ENCODE peak calls at places on chromosomes 2 and 18, in ten cellular contexts. V is effector memory CD4-positive, alpha-beta T cell; M is neural progenitor cell; K is neuronal stem cell; I is left ventricle myocardium inferior; S is brain microvascular endothelial cell; O is prostate gland; Z is WERI-Rb-1; B is K562; J is GM23248. F is an unnamed sample.
A peak's percentile ranks its signal among the peaks of the same experiment; 100 is the strongest.

GRCh38 chr2:46651363-46652099 is 172.2 kb downstream of the TMEM247 start:
- DNase-seq in B (no peak), S (no peak), V (no peak), M (no peak), O (no peak), K (no peak), Z (no peak), I (no peak), J (peak; percentile 58), F (no peak)

GRCh38 chr2:237723613-237724012 is 75.0 kb upstream of the RBM44 start:
- DNase-seq in M (peak; percentile 78), I (peak; percentile 59), O (no peak), S (no peak), K (no peak), V (no peak), Z (peak; percentile 69), J (peak; percentile 39), B (peak; percentile 53), F (no peak)

GRCh38 chr18:77102246-77103040 is 30.1 kb downstream of the MBP start:
- DNase-seq in O (no peak), B (no peak), Z (no peak), S (peak; percentile 57), J (peak; percentile 87), V (no peak), M (no peak), I (no peak), K (no peak), F (no peak)

GRCh38 chr2:15620340-15620739 is 28.7 kb downstream of the DDX1 start:
- DNase-seq in O (no peak), K (no peak), V (no peak), Z (no peak), S (no peak), I (no peak), B (no peak), M (no peak), J (no peak), F (no peak)

GRCh38 chr18:23283933-23284430 is 148.7 kb downstream of the CABLES1 start:
- DNase-seq in I (no peak), M (no peak), J (peak; percentile 67), S (peak; percentile 47), B (no peak), V (no peak), Z (no peak), K (no peak), O (no peak), F (no peak)

GRCh38 chr2:20224191-20224715 is 677 bp downstream of the SDC1 start:
- DNase-seq in J (no peak), V (no peak), K (no peak), I (no peak), O (no peak), Z (peak; percentile 25), M (peak; percentile 64), S (no peak), B (peak; percentile 54), F (no peak)

GRCh38 chr2:38146917-38147307 is 71.0 kb upstream of the CYP1B1 start:
- DNase-seq in J (peak; percentile 97), S (peak; percentile 96), M (no peak), I (no peak), V (no peak), Z (no peak), K (no peak), B (peak; percentile 66), O (no peak), F (peak; percentile 56)

GRCh38 chr2:58965602-58966001 is 724.5 kb upstream of the FANCL start:
- DNase-seq in B (no peak), J (no peak), Z (no peak), S (no peak), M (no peak), O (no peak), K (no peak), V (no peak), I (no peak), F (no peak)

DNA sequence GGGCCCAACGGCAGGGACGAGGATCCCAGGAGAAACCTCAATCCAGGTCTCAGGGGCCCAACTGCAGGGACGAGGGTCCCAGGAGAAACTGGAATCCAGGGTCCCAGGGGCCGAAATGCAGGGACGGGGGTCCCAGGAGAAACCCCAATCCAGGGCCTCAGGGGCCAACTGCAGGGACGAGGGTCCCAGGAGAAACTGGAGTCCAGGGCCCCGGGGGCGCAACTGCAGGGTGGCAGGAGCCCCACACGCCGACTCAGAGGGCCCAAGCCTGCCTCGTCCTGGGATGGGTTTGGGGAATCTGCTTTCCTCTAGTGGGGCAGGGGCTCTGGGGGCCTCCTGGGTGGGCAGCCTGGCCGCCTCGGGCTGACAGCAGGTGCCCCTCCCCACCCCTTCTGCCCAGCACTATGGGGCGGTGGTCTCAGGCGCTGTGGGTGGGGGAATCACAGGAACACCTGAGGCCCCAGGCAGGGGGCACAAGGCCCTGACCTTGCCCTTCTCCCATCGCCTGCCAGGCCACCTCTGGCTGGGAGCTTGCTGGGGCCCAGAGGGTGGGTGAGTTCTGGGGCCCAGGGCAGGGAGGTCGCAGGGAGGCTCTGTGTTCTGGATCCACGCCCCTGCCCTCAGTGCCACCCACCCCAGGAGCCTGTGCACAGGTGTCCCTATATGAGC is 7.1 kb downstream of the RTP5 start:
- DNase-seq in V (no peak), I (no peak), Z (no peak), J (no peak), M (no peak), O (no peak), K (no peak), S (no peak), B (no peak), F (no peak)
- H3K27me3 ChIP-seq in V (no peaks in the 10 kb centered on the region), I (peaks cover 6% of the 10 kb centered on the region), Z (no peaks in the 10 kb centered on the region), J (no peaks in the 10 kb centered on the region), M (no peaks in the 10 kb centered on the region), O (no peaks in the 10 kb centered on the region), K (no peaks in the 10 kb centered on the region), S (no peaks in the 10 kb centered on the region), B (no peaks in the 10 kb centered on the region), F (no peaks in the 10 kb centered on the region)

GRCh38 chr2:26691881-26692813 is at the start of gene KCNK3:
- DNase-seq in M (peak; percentile 92), O (peak; percentile 64), S (no peak), K (peak; percentile 73), V (no peak), I (peak; percentile 70), J (peak; percentile 77), Z (peak; percentile 94), B (peak; percentile 84), F (peak; percentile 82)

GRCh38 chr2:26693287-26693849 is 846 bp downstream of the KCNK3 start:
- DNase-seq in K (no peak), S (no peak), M (peak; percentile 37), J (no peak), I (no peak), V (no peak), O (no peak), Z (peak; percentile 62), B (no peak), F (peak; percentile 27)

GRCh38 chr2:26691140-26691539 is 1.4 kb upstream of the KCNK3 start:
- DNase-seq in S (no peak), O (no peak), I (no peak), K (no peak), V (no peak), B (no peak), M (no peak), J (no peak), Z (no peak), F (peak; percentile 15)

GRCh38 chr2:26694001-26694400 is 1.5 kb downstream of the KCNK3 start:
- DNase-seq in B (no peak), V (no peak), Z (no peak), O (no peak), M (no peak), I (no peak), J (no peak), K (no peak), S (no peak), F (no peak)

DNA sequence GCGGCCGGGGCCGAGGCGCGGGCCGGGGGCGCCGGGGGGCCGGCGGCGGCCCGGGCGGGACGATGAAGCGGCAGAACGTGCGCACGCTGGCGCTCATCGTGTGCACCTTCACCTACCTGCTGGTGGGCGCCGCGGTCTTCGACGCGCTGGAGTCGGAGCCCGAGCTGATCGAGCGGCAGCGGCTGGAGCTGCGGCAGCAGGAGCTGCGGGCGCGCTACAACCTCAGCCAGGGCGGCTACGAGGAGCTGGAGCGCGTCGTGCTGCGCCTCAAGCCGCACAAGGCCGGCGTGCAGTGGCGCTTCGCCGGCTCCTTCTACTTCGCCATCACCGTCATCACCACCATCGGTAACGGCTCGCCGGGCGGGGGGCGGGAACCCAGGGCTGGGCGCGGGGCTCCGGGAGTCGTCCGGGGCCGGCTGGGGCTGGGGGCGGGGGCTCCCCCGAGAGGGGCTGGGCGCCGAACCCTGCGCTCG is 328 bp downstream of the KCNK3 start:
- DNase-seq in B (no peak), M (no peak), O (no peak), I (no peak), J (peak; percentile 61), Z (peak; percentile 48), S (no peak), V (no peak), K (no peak), F (peak; percentile 61)
- H3K27me3 ChIP-seq in B (peaks cover 33% of the 10 kb centered on the region), M (peaks cover 94% of the 10 kb centered on the region), O (no peaks in the 10 kb centered on the region), I (peaks cover 71% of the 10 kb centered on the region), J (peaks cover 36% of the 10 kb centered on the region), Z (no peaks in the 10 kb centered on the region), S (peaks cover 49% of the 10 kb centered on the region), V (peaks cover 14% of the 10 kb centered on the region), K (peaks cover 69% of the 10 kb centered on the region), F (no peaks in the 10 kb centered on the region)

GRCh38 chr2:218877891-218878290 is 2.8 kb upstream of the WNT10A start:
- DNase-seq in Z (no peak), B (no peak), J (no peak), M (peak; percentile 50), S (no peak), V (no peak), K (no peak), O (no peak), I (peak; percentile 7), F (no peak)

GRCh38 chr2:218878486-218878885 is 2.2 kb upstream of the WNT10A start:
- DNase-seq in B (no peak), K (no peak), I (peak; percentile 13), M (no peak), V (no peak), Z (no peak), O (no peak), S (no peak), J (no peak), F (no peak)

GRCh38 chr2:218876562-218877219 is 4.0 kb upstream of the WNT10A start:
- DNase-seq in B (peak; percentile 57), I (peak; percentile 52), K (peak; percentile 81), O (peak; percentile 52), S (peak; percentile 68), J (peak; percentile 64), M (peak; percentile 80), Z (peak; percentile 79), V (peak; percentile 62), F (peak; percentile 64)

GRCh38 chr2:218875692-218876246 is 4.9 kb upstream of the WNT10A start:
- DNase-seq in K (no peak), V (no peak), I (no peak), J (no peak), O (no peak), Z (no peak), M (no peak), S (no peak), B (no peak), F (no peak)

DNA sequence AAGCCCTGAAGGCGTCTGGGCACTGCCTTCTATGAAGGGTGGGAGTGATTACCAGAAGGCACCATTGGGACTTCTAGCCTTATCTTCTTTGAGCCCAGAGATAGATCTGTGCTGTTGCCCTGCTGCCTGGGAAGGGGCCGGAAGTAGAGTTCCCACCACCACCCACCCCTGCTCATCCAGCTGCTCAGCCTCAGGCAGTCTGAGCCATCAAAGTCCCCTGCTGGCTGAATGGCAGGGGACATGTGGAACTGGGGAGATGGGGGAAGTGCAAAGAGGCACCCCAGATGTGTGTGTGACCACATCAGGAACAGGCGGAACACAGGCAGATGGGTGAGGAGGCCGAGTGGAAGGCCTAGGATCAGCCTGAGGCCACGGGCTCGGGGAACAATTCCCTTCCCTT is 3.3 kb upstream of the WNT10A start:
- DNase-seq in I (peak; percentile 5), J (no peak), B (no peak), K (no peak), Z (no peak), O (no peak), S (no peak), M (no peak), V (no peak), F (no peak)
- H3K27me3 ChIP-seq in I (peaks cover 100% of the 10 kb centered on the region), J (peaks cover 57% of the 10 kb centered on the region), B (no peaks in the 10 kb centered on the region), K (peaks cover 99% of the 10 kb centered on the region), Z (no peaks in the 10 kb centered on the region), O (peaks cover 15% of the 10 kb centered on the region), S (peaks cover 87% of the 10 kb centered on the region), M (peaks cover 100% of the 10 kb centered on the region), V (peaks cover 20% of the 10 kb centered on the region), F (peaks cover 26% of the 10 kb centered on the region)

GRCh38 chr2:120681181-120681580 is 54.5 kb upstream of the GLI2 start:
- DNase-seq in V (no peak), O (no peak), B (no peak), S (no peak), J (no peak), Z (no peak), K (no peak), I (no peak), M (no peak), F (no peak)
- H3K27me3 ChIP-seq in V (no peaks in the 10 kb centered on the region), O (no peaks in the 10 kb centered on the region), B (no peaks in the 10 kb centered on the region), S (no peaks in the 10 kb centered on the region), J (no peaks in the 10 kb centered on the region), Z (no peaks in the 10 kb centered on the region), K (peaks cover 47% of the 10 kb centered on the region), I (peaks cover 83% of the 10 kb centered on the region), M (peaks cover 40% of the 10 kb centered on the region), F (no peaks in the 10 kb centered on the region)